ENCODE peak calls at places on chromosomes 4 and X, in ten cellular contexts. W is stomach; B is activated gamma-delta T cell treated with Interleukin-2 at 50 U/mL for 16 hours; P is stimulated activated CD8-positive, alpha-beta memory T cell treated with anti-CD3 and anti-CD28 coated beads, Interleukin-7, amount 100 ng/mL, for 24 hours; Z is NCI-H82; M is T-helper 9 cell; C is GM03348; X is testis; K is activated T-helper 1 cell treated with anti-CD3 and anti-CD28 coated beads, Interleukin-2, amount 50 U/mL, for 16 hours; G is uterus. F is an unnamed sample.

GRCh38 chr4:6206771-6207290 is 6.5 kb upstream of the JAKMIP1 start:
- DNase-seq in X (peak; percentile 10), P (no peak), B (no peak), K (no peak), M (no peak), W (peak; percentile 10), C (no peak), G (no peak), Z (peak; percentile 13), F (no peak)

GRCh38 chrX:38313190-38313589 is 14.1 kb downstream of the RPGR start:
- DNase-seq in P (no peak), C (no peak), W (no peak), K (no peak), X (no peak), Z (no peak), G (no peak), B (no peak), M (no peak), F (no peak)

GRCh38 chr4:56301181-56302076 is 85.9 kb downstream of the AASDH start:
- DNase-seq in G (peak; percentile 63), P (peak; percentile 21), Z (peak; percentile 84), M (peak; percentile 32), X (peak; percentile 85), W (peak; percentile 74), C (peak; percentile 87), K (peak; percentile 18), B (peak; percentile 41), F (peak; percentile 89)

GRCh38 chrX:334971-335757 is 16.6 kb upstream of the GTPBP6 start:
- DNase-seq in X (no peak), M (no peak), B (no peak), K (no peak), G (no peak), W (no peak), C (no peak), P (no peak), Z (no peak), F (no peak)

GRCh38 chrX:43881410-43882293 is 598 bp downstream of the MAOB start:
- DNase-seq in W (no peak), C (no peak), P (no peak), G (peak; percentile 52), Z (no peak), X (peak; percentile 47), M (no peak), B (no peak), K (no peak), F (no peak)

GRCh38 chr4:131644619-131645018 is 1504.5 kb upstream of the PCDH10 start:
- DNase-seq in Z (peak; percentile 47), P (no peak), W (no peak), M (no peak), K (no peak), G (no peak), C (no peak), X (peak; percentile 18), B (no peak), F (no peak)

GRCh38 chrX:141917801-141918200 is 14.1 kb downstream of the MAGEC1 start:
- DNase-seq in K (no peak), M (no peak), P (no peak), G (no peak), X (no peak), B (no peak), W (no peak), Z (no peak), C (no peak), F (no peak)

GRCh38 chr4:76856183-76856969 is 41.6 kb downstream of the SOWAHB start:
- DNase-seq in X (no peak), C (peak; percentile 10), Z (peak; percentile 34), W (no peak), B (no peak), G (no peak), K (no peak), P (no peak), M (no peak), F (peak; percentile 61)

GRCh38 chrX:8140986-8141385 is 30.1 kb downstream of the VCX2 start:
- DNase-seq in X (no peak), P (no peak), C (no peak), K (no peak), M (no peak), W (no peak), G (no peak), B (no peak), Z (no peak), F (no peak)

GRCh38 chr4:43423276-43423675 is 530.8 kb downstream of the GRXCR1 start:
- DNase-seq in K (no peak), P (no peak), Z (no peak), X (no peak), B (no peak), G (no peak), C (no peak), W (no peak), M (no peak), F (no peak)

GRCh38 chr4:169103966-169104412 is 93.9 kb upstream of the CBR4 start:
- DNase-seq in C (peak; percentile 14), B (no peak), W (no peak), K (no peak), G (no peak), X (peak; percentile 31), Z (peak; percentile 70), P (no peak), M (no peak), F (no peak)

GRCh38 chr4:56674984-56675383 is 6.1 kb downstream of the HOPX start:
- DNase-seq in M (no peak), C (no peak), P (no peak), Z (no peak), G (no peak), X (no peak), W (no peak), K (no peak), B (no peak), F (peak; percentile 33)

GRCh38 chr4:16269742-16270522 is 43.7 kb upstream of the TAPT1 start:
- DNase-seq in K (no peak), W (no peak), X (no peak), P (no peak), Z (no peak), B (no peak), M (no peak), C (peak; percentile 88), G (no peak), F (peak; percentile 76)

GRCh38 chr4:11904117-11904535 is 475.4 kb upstream of the HS3ST1 start:
- DNase-seq in X (peak; percentile 54), B (no peak), C (no peak), P (no peak), W (peak; percentile 76), G (peak; percentile 76), K (no peak), M (no peak), Z (no peak), F (no peak)

GRCh38 chr4:115834441-115834840 is 721.0 kb upstream of the NDST4 start:
- DNase-seq in C (no peak), Z (no peak), X (no peak), P (no peak), W (no peak), G (no peak), B (no peak), M (no peak), K (no peak), F (no peak)

GRCh38 chr4:173958445-173958844 is 325.0 kb downstream of the FBXO8 start:
- DNase-seq in X (no peak), Z (no peak), C (peak; percentile 3), B (no peak), P (no peak), M (no peak), W (no peak), K (no peak), G (no peak), F (peak; percentile 50)

GRCh38 chr4:78710536-78710935 is 65.6 kb upstream of the BMP2K start:
- DNase-seq in M (no peak), K (no peak), C (no peak), P (no peak), W (no peak), Z (no peak), X (no peak), B (no peak), G (no peak), F (peak; percentile 6)

GRCh38 chr4:19051751-19052296 is 1030.3 kb upstream of the LCORL start:
- DNase-seq in G (no peak), X (no peak), W (no peak), K (no peak), Z (no peak), P (no peak), C (no peak), M (no peak), B (no peak), F (no peak)

F was measured in astrocyte of the cerebellum.